ENCODE peak calls at places on chromosomes 4 and X, in ten cellular contexts. One of them, this sample, is unnamed.

GRCh38 chr4:187865914-187866313 is 129.7 kb upstream of the ZFP42 start:
- DNase-seq in A549: no peak
- DNase-seq in IMR-90: no peak
- DNase-seq in transverse colon: no peak
- DNase-seq in heart left ventricle: no peak
- DNase-seq in lower leg skin: no peak
- DNase-seq in adrenal gland: no peak
- DNase-seq in Peyer's patch: no peak
- DNase-seq in H54: no peak
- DNase-seq in NB4: no peak
- DNase-seq in this sample: no peak

GRCh38 chrX:132187451-132187850 is 31.8 kb downstream of the RAP2C start:
- DNase-seq in heart left ventricle: no peak
- DNase-seq in lower leg skin: no peak
- DNase-seq in NB4: no peak
- DNase-seq in Peyer's patch: no peak
- DNase-seq in IMR-90: no peak
- DNase-seq in transverse colon: no peak
- DNase-seq in adrenal gland: no peak
- DNase-seq in H54: no peak
- DNase-seq in A549: no peak
- DNase-seq in this sample: no peak

GRCh38 chrX:112819013-112819635 is 21.5 kb downstream of the AMOT start:
- DNase-seq in transverse colon: no peak
- DNase-seq in adrenal gland: no peak
- DNase-seq in H54: no peak
- DNase-seq in IMR-90: peak
- DNase-seq in lower leg skin: no peak
- DNase-seq in Peyer's patch: no peak
- DNase-seq in A549: no peak
- DNase-seq in NB4: no peak
- DNase-seq in heart left ventricle: no peak
- DNase-seq in this sample: no peak

GRCh38 chrX:102934624-102935023 is 2.4 kb upstream of the RAB40AL start:
- DNase-seq in A549: peak
- DNase-seq in H54: no peak
- DNase-seq in Peyer's patch: no peak
- DNase-seq in heart left ventricle: no peak
- DNase-seq in IMR-90: peak
- DNase-seq in NB4: peak
- DNase-seq in transverse colon: peak
- DNase-seq in adrenal gland: peak
- DNase-seq in lower leg skin: no peak
- DNase-seq in this sample: peak

GRCh38 chr4:86721412-86721811 is 127.3 kb downstream of the PTPN13 start:
- DNase-seq in IMR-90: no peak
- DNase-seq in Peyer's patch: no peak
- DNase-seq in heart left ventricle: no peak
- DNase-seq in NB4: no peak
- DNase-seq in A549: no peak
- DNase-seq in lower leg skin: no peak
- DNase-seq in H54: no peak
- DNase-seq in transverse colon: no peak
- DNase-seq in adrenal gland: no peak
- DNase-seq in this sample: no peak

GRCh38 chr4:187995322-187996207 is at the start of gene ZFP42:
- DNase-seq in NB4: no peak
- DNase-seq in lower leg skin: no peak
- DNase-seq in H54: no peak
- DNase-seq in A549: no peak
- DNase-seq in adrenal gland: no peak
- DNase-seq in Peyer's patch: no peak
- DNase-seq in IMR-90: no peak
- DNase-seq in transverse colon: peak
- DNase-seq in heart left ventricle: no peak
- DNase-seq in this sample: no peak

GRCh38 chr4:182931691-182932297 is 14.6 kb upstream of the DCTD start:
- DNase-seq in Peyer's patch: no peak
- DNase-seq in H54: no peak
- DNase-seq in transverse colon: no peak
- DNase-seq in heart left ventricle: no peak
- DNase-seq in NB4: no peak
- DNase-seq in adrenal gland: no peak
- DNase-seq in A549: no peak
- DNase-seq in IMR-90: peak
- DNase-seq in lower leg skin: no peak
- DNase-seq in this sample: no peak

GRCh38 chr4:153497988-153498967 is 32.1 kb downstream of the TMEM131L start:
- DNase-seq in Peyer's patch: peak
- DNase-seq in heart left ventricle: no peak
- DNase-seq in transverse colon: no peak
- DNase-seq in IMR-90: peak
- DNase-seq in adrenal gland: no peak
- DNase-seq in H54: no peak
- DNase-seq in NB4: no peak
- DNase-seq in lower leg skin: no peak
- DNase-seq in A549: no peak
- DNase-seq in this sample: no peak

GRCh38 chr4:175614880-175615279 is 197.2 kb downstream of the GPM6A start:
- DNase-seq in A549: no peak
- DNase-seq in IMR-90: no peak
- DNase-seq in heart left ventricle: no peak
- DNase-seq in transverse colon: no peak
- DNase-seq in Peyer's patch: no peak
- DNase-seq in H54: no peak
- DNase-seq in lower leg skin: no peak
- DNase-seq in NB4: no peak
- DNase-seq in adrenal gland: no peak
- DNase-seq in this sample: no peak

GRCh38 chr4:127631420-127631819 is 1.3 kb upstream of the INTU start:
- DNase-seq in Peyer's patch: no peak
- DNase-seq in IMR-90: peak
- DNase-seq in H54: no peak
- DNase-seq in adrenal gland: no peak
- DNase-seq in A549: no peak
- DNase-seq in lower leg skin: no peak
- DNase-seq in heart left ventricle: no peak
- DNase-seq in transverse colon: no peak
- DNase-seq in NB4: no peak
- DNase-seq in this sample: peak

GRCh38 chrX:72045141-72045540 is 86.6 kb downstream of the RTL5 start:
- DNase-seq in NB4: no peak
- DNase-seq in lower leg skin: no peak
- DNase-seq in heart left ventricle: no peak
- DNase-seq in A549: no peak
- DNase-seq in IMR-90: no peak
- DNase-seq in adrenal gland: no peak
- DNase-seq in transverse colon: no peak
- DNase-seq in Peyer's patch: no peak
- DNase-seq in H54: no peak
- DNase-seq in this sample: no peak

GRCh38 chrX:136477026-136477425 is 10.7 kb upstream of the BRS3 start:
- DNase-seq in A549: peak
- DNase-seq in IMR-90: no peak
- DNase-seq in NB4: peak
- DNase-seq in adrenal gland: no peak
- DNase-seq in Peyer's patch: no peak
- DNase-seq in H54: no peak
- DNase-seq in transverse colon: no peak
- DNase-seq in heart left ventricle: no peak
- DNase-seq in lower leg skin: no peak
- DNase-seq in this sample: peak

GRCh38 chrX:48558270-48558669 is 16.0 kb upstream of the RBM3 start:
- DNase-seq in transverse colon: no peak
- DNase-seq in lower leg skin: no peak
- DNase-seq in adrenal gland: peak
- DNase-seq in Peyer's patch: no peak
- DNase-seq in NB4: no peak
- DNase-seq in IMR-90: peak
- DNase-seq in H54: peak
- DNase-seq in A549: peak
- DNase-seq in heart left ventricle: no peak
- DNase-seq in this sample: peak

GRCh38 chr4:151921811-151922210 is 161.0 kb upstream of the GATB start:
- DNase-seq in IMR-90: peak
- DNase-seq in lower leg skin: no peak
- DNase-seq in Peyer's patch: no peak
- DNase-seq in A549: no peak
- DNase-seq in heart left ventricle: no peak
- DNase-seq in transverse colon: no peak
- DNase-seq in H54: peak
- DNase-seq in adrenal gland: no peak
- DNase-seq in NB4: no peak
- DNase-seq in this sample: no peak

GRCh38 chr4:150212927-150213326 is 134.7 kb downstream of the DCLK2 start:
- DNase-seq in IMR-90: no peak
- DNase-seq in A549: no peak
- DNase-seq in H54: no peak
- DNase-seq in Peyer's patch: no peak
- DNase-seq in lower leg skin: no peak
- DNase-seq in NB4: no peak
- DNase-seq in transverse colon: no peak
- DNase-seq in heart left ventricle: no peak
- DNase-seq in adrenal gland: no peak
- DNase-seq in this sample: no peak

GRCh38 chr4:73841243-73841925 is 4.9 kb downstream of the CXCL6 start:
- DNase-seq in Peyer's patch: no peak
- DNase-seq in IMR-90: no peak
- DNase-seq in A549: no peak
- DNase-seq in H54: no peak
- DNase-seq in transverse colon: no peak
- DNase-seq in lower leg skin: no peak
- DNase-seq in NB4: no peak
- DNase-seq in heart left ventricle: no peak
- DNase-seq in adrenal gland: no peak
- DNase-seq in this sample: no peak

GRCh38 chrX:139932901-139933796 is at the start of gene ATP11C:
- DNase-seq in A549: peak
- DNase-seq in adrenal gland: peak
- DNase-seq in H54: peak
- DNase-seq in transverse colon: peak
- DNase-seq in IMR-90: peak
- DNase-seq in Peyer's patch: peak
- DNase-seq in heart left ventricle: peak
- DNase-seq in NB4: peak
- DNase-seq in lower leg skin: peak
- DNase-seq in this sample: peak
- TF ChIP-seq POLR2A in A549: peak
- TF ChIP-seq POLR2A in adrenal gland: no peak
- TF ChIP-seq POLR2A in H54: peak
- TF ChIP-seq POLR2A in transverse colon: peak
- TF ChIP-seq POLR2A in IMR-90: no peak
- TF ChIP-seq POLR2A in Peyer's patch: peak
- TF ChIP-seq POLR2A in heart left ventricle: peak
- TF ChIP-seq POLR2A in NB4: peak
- TF ChIP-seq POLR2A in lower leg skin: no peak
- TF ChIP-seq POLR2A in this sample: peak

GRCh38 chr4:2536193-2537010 is at the start of gene FAM193A:
- DNase-seq in Peyer's patch: peak
- DNase-seq in A549: peak
- DNase-seq in lower leg skin: peak
- DNase-seq in adrenal gland: peak
- DNase-seq in transverse colon: peak
- DNase-seq in H54: peak
- DNase-seq in NB4: peak
- DNase-seq in IMR-90: peak
- DNase-seq in heart left ventricle: peak
- DNase-seq in this sample: peak
- TF ChIP-seq POLR2A in Peyer's patch: no peak
- TF ChIP-seq POLR2A in A549: peak
- TF ChIP-seq POLR2A in lower leg skin: no peak
- TF ChIP-seq POLR2A in adrenal gland: no peak
- TF ChIP-seq POLR2A in transverse colon: no peak
- TF ChIP-seq POLR2A in H54: peak
- TF ChIP-seq POLR2A in NB4: peak
- TF ChIP-seq POLR2A in IMR-90: peak
- TF ChIP-seq POLR2A in heart left ventricle: peak
- TF ChIP-seq POLR2A in this sample: peak

GRCh38 chr4:101347557-101348366 is 436 bp upstream of the PPP3CA start:
- DNase-seq in A549: peak
- DNase-seq in IMR-90: peak
- DNase-seq in heart left ventricle: peak
- DNase-seq in lower leg skin: peak
- DNase-seq in NB4: peak
- DNase-seq in H54: peak
- DNase-seq in Peyer's patch: peak
- DNase-seq in transverse colon: peak
- DNase-seq in adrenal gland: peak
- DNase-seq in this sample: peak
- TF ChIP-seq POLR2A in A549: peak
- TF ChIP-seq POLR2A in IMR-90: peak
- TF ChIP-seq POLR2A in heart left ventricle: peak
- TF ChIP-seq POLR2A in lower leg skin: no peak
- TF ChIP-seq POLR2A in NB4: peak
- TF ChIP-seq POLR2A in H54: peak
- TF ChIP-seq POLR2A in Peyer's patch: peak
- TF ChIP-seq POLR2A in transverse colon: peak
- TF ChIP-seq POLR2A in adrenal gland: peak
- TF ChIP-seq POLR2A in this sample: peak

DNA sequence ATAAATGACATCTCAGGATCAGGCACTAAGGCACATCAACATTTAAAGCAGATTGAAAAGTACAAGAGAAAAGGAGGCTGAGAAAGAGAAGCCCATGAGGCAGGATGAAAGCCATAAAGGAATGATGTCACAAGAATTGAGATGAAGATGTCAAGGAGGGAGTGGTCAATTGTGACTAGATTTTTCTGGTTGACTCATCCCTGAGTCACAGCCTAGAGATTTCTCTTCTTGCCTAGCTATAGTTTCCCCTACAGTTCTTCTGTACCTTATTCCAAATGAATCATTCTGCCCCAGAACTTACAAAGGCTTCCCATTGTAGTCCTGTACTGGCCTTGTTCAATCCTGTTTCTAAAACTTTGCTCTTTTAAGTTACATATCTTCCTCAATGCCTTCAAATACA is 3.4 kb upstream of the USP53 start:
- DNase-seq in H54: peak
- DNase-seq in NB4: peak
- DNase-seq in lower leg skin: no peak
- DNase-seq in transverse colon: no peak
- DNase-seq in Peyer's patch: no peak
- DNase-seq in adrenal gland: no peak
- DNase-seq in A549: peak
- DNase-seq in heart left ventricle: no peak
- DNase-seq in IMR-90: peak
- DNase-seq in this sample: peak
- TF ChIP-seq POLR2A in H54: no peak
- TF ChIP-seq POLR2A in NB4: no peak
- TF ChIP-seq POLR2A in lower leg skin: no peak
- TF ChIP-seq POLR2A in transverse colon: no peak
- TF ChIP-seq POLR2A in Peyer's patch: no peak
- TF ChIP-seq POLR2A in adrenal gland: no peak
- TF ChIP-seq POLR2A in A549: no peak
- TF ChIP-seq POLR2A in heart left ventricle: no peak
- TF ChIP-seq POLR2A in IMR-90: no peak
- TF ChIP-seq POLR2A in this sample: no peak

This sample was measured in erythroblast.